ENCODE peak calls at places on chromosomes 6 and 20, in five cellular contexts. One of them, this sample, is unnamed. For H3K27me3, the result is how much of the 10 kb centered on the place peaks cover.

GRCh38 chr6:41071501-41071922 is 644 bp downstream of the OARD1 start:
- DNase-seq in HL-60: no peak
- DNase-seq in PC-9: no peak
- DNase-seq in naive thymus-derived CD4-positive, alpha-beta T cell: no peak
- DNase-seq in SJCRH30: no peak
- DNase-seq in this sample: no peak

GRCh38 chr6:113397229-113397628 is 459.9 kb upstream of the MARCKS start:
- DNase-seq in HL-60: no peak
- DNase-seq in SJCRH30: no peak
- DNase-seq in naive thymus-derived CD4-positive, alpha-beta T cell: no peak
- DNase-seq in PC-9: no peak
- DNase-seq in this sample: no peak

GRCh38 chr6:23454090-23454998 is 671.7 kb upstream of the NRSN1 start:
- DNase-seq in SJCRH30: peak
- DNase-seq in HL-60: no peak
- DNase-seq in PC-9: no peak
- DNase-seq in naive thymus-derived CD4-positive, alpha-beta T cell: no peak
- DNase-seq in this sample: no peak

GRCh38 chr6:159044899-159045727 is at the start of gene TAGAP:
- DNase-seq in PC-9: peak
- DNase-seq in HL-60: peak
- DNase-seq in naive thymus-derived CD4-positive, alpha-beta T cell: peak
- DNase-seq in SJCRH30: peak
- DNase-seq in this sample: no peak

GRCh38 chr6:166725571-166725970 is 98.5 kb upstream of the RPS6KA2 start:
- DNase-seq in SJCRH30: no peak
- DNase-seq in HL-60: no peak
- DNase-seq in naive thymus-derived CD4-positive, alpha-beta T cell: no peak
- DNase-seq in PC-9: no peak
- DNase-seq in this sample: no peak

GRCh38 chr6:154865291-154865690 is 129.8 kb upstream of the TIAM2 start:
- DNase-seq in PC-9: no peak
- DNase-seq in naive thymus-derived CD4-positive, alpha-beta T cell: no peak
- DNase-seq in SJCRH30: no peak
- DNase-seq in HL-60: no peak
- DNase-seq in this sample: no peak

GRCh38 chr20:21433329-21433890 is 36.1 kb upstream of the NKX2-4 start:
- DNase-seq in HL-60: no peak
- DNase-seq in naive thymus-derived CD4-positive, alpha-beta T cell: no peak
- DNase-seq in SJCRH30: no peak
- DNase-seq in PC-9: no peak
- DNase-seq in this sample: no peak

GRCh38 chr6:10341605-10342004 is 73.3 kb downstream of the TFAP2A start:
- DNase-seq in PC-9: no peak
- DNase-seq in HL-60: no peak
- DNase-seq in SJCRH30: peak
- DNase-seq in naive thymus-derived CD4-positive, alpha-beta T cell: no peak
- DNase-seq in this sample: no peak

GRCh38 chr6:24057030-24057429 is 69.0 kb upstream of the NRSN1 start:
- DNase-seq in HL-60: no peak
- DNase-seq in SJCRH30: no peak
- DNase-seq in naive thymus-derived CD4-positive, alpha-beta T cell: no peak
- DNase-seq in PC-9: no peak
- DNase-seq in this sample: no peak

GRCh38 chr6:162343902-162344226 is 383.7 kb downstream of the PRKN start:
- DNase-seq in SJCRH30: no peak
- DNase-seq in HL-60: no peak
- DNase-seq in naive thymus-derived CD4-positive, alpha-beta T cell: no peak
- DNase-seq in PC-9: no peak
- DNase-seq in this sample: no peak

GRCh38 chr6:111564482-111564945 is 41.2 kb downstream of the TRAF3IP2 start:
- DNase-seq in SJCRH30: peak
- DNase-seq in naive thymus-derived CD4-positive, alpha-beta T cell: no peak
- DNase-seq in PC-9: peak
- DNase-seq in HL-60: no peak
- DNase-seq in this sample: no peak

GRCh38 chr6:968791-969190 is 275.9 kb upstream of the EXOC2 start:
- DNase-seq in HL-60: no peak
- DNase-seq in naive thymus-derived CD4-positive, alpha-beta T cell: no peak
- DNase-seq in PC-9: no peak
- DNase-seq in SJCRH30: no peak
- DNase-seq in this sample: no peak

GRCh38 chr20:62409935-62410741 is 3.1 kb upstream of the CABLES2 start:
- DNase-seq in PC-9: peak
- DNase-seq in naive thymus-derived CD4-positive, alpha-beta T cell: no peak
- DNase-seq in SJCRH30: peak
- DNase-seq in HL-60: no peak
- DNase-seq in this sample: no peak

GRCh38 chr6:113182370-113183141 is 674.6 kb upstream of the MARCKS start:
- DNase-seq in SJCRH30: peak
- DNase-seq in naive thymus-derived CD4-positive, alpha-beta T cell: no peak
- DNase-seq in PC-9: no peak
- DNase-seq in HL-60: no peak
- DNase-seq in this sample: no peak

GRCh38 chr6:75855047-75855446 is 106.0 kb downstream of the MYO6 start:
- DNase-seq in HL-60: no peak
- DNase-seq in PC-9: no peak
- DNase-seq in naive thymus-derived CD4-positive, alpha-beta T cell: no peak
- DNase-seq in SJCRH30: peak
- DNase-seq in this sample: peak

GRCh38 chr20:38554986-38555385 is 26.0 kb upstream of the ADIG start:
- DNase-seq in HL-60: no peak
- DNase-seq in naive thymus-derived CD4-positive, alpha-beta T cell: no peak
- DNase-seq in PC-9: no peak
- DNase-seq in SJCRH30: no peak
- DNase-seq in this sample: no peak

GRCh38 chr6:4970739-4971395 is 33.0 kb downstream of the RPP40 start:
- DNase-seq in PC-9: no peak
- DNase-seq in SJCRH30: no peak
- DNase-seq in HL-60: no peak
- DNase-seq in naive thymus-derived CD4-positive, alpha-beta T cell: no peak
- DNase-seq in this sample: no peak

GRCh38 chr20:59820204-59821041 is 113.0 kb downstream of the SYCP2 start:
- DNase-seq in SJCRH30: peak
- DNase-seq in naive thymus-derived CD4-positive, alpha-beta T cell: no peak
- DNase-seq in HL-60: no peak
- DNase-seq in PC-9: no peak
- DNase-seq in this sample: no peak

GRCh38 chr6:118678866-118679265 is 27.5 kb upstream of the CEP85L start:
- DNase-seq in naive thymus-derived CD4-positive, alpha-beta T cell: no peak
- DNase-seq in PC-9: no peak
- DNase-seq in HL-60: no peak
- DNase-seq in SJCRH30: no peak
- DNase-seq in this sample: no peak

GRCh38 chr20:51014797-51015722 is 7.8 kb downstream of the KCNG1 start:
- DNase-seq in HL-60: no peak
- DNase-seq in PC-9: peak
- DNase-seq in naive thymus-derived CD4-positive, alpha-beta T cell: no peak
- DNase-seq in SJCRH30: peak
- DNase-seq in this sample: no peak

GRCh38 chr20:62425281-62426058 is 1.9 kb downstream of the RBBP8NL start:
- DNase-seq in SJCRH30: no peak
- DNase-seq in PC-9: no peak
- DNase-seq in naive thymus-derived CD4-positive, alpha-beta T cell: no peak
- DNase-seq in HL-60: no peak
- DNase-seq in this sample: no peak

GRCh38 chr20:51884561-51884960 is 82.2 kb upstream of the SALL4 start:
- DNase-seq in PC-9: no peak
- DNase-seq in naive thymus-derived CD4-positive, alpha-beta T cell: no peak
- DNase-seq in HL-60: no peak
- DNase-seq in SJCRH30: no peak
- DNase-seq in this sample: no peak

GRCh38 chr6:144171406-144171805 is 21.1 kb downstream of the STX11 start:
- DNase-seq in HL-60: no peak
- DNase-seq in SJCRH30: no peak
- DNase-seq in PC-9: no peak
- DNase-seq in naive thymus-derived CD4-positive, alpha-beta T cell: no peak
- DNase-seq in this sample: no peak

GRCh38 chr6:3208096-3208774 is 19.2 kb downstream of the TUBB2B start:
- DNase-seq in PC-9: no peak
- DNase-seq in SJCRH30: peak
- DNase-seq in naive thymus-derived CD4-positive, alpha-beta T cell: no peak
- DNase-seq in HL-60: no peak
- DNase-seq in this sample: no peak

DNA sequence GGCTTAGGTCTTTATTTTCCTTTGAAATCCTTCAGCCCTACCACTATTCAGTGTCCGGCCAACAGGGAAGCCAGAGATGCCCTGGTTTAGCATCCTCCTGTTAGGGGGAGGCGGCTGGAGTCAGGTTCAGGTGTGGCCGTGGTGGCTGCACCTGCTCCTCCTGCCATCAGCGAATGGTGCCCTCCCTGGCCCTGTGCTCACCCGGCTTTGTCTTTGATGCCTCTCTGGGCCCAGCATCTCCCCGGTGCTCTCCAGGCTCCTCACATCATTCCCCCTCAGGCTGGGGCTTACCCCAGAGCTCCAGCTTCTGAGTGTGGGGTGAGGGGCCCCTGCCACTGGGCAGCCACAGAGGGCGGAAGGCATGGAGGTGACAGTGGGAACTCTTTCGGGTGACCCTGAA is 97.3 kb downstream of the DACT2 start:
- DNase-seq in HL-60: no peak
- DNase-seq in SJCRH30: no peak
- DNase-seq in naive thymus-derived CD4-positive, alpha-beta T cell: no peak
- DNase-seq in PC-9: no peak
- DNase-seq in this sample: no peak
- H3K27me3 ChIP-seq in HL-60: under half
- H3K27me3 ChIP-seq in SJCRH30: under half
- H3K27me3 ChIP-seq in naive thymus-derived CD4-positive, alpha-beta T cell: under half
- H3K27me3 ChIP-seq in PC-9: half or more
- H3K27me3 ChIP-seq in this sample: under half

DNA sequence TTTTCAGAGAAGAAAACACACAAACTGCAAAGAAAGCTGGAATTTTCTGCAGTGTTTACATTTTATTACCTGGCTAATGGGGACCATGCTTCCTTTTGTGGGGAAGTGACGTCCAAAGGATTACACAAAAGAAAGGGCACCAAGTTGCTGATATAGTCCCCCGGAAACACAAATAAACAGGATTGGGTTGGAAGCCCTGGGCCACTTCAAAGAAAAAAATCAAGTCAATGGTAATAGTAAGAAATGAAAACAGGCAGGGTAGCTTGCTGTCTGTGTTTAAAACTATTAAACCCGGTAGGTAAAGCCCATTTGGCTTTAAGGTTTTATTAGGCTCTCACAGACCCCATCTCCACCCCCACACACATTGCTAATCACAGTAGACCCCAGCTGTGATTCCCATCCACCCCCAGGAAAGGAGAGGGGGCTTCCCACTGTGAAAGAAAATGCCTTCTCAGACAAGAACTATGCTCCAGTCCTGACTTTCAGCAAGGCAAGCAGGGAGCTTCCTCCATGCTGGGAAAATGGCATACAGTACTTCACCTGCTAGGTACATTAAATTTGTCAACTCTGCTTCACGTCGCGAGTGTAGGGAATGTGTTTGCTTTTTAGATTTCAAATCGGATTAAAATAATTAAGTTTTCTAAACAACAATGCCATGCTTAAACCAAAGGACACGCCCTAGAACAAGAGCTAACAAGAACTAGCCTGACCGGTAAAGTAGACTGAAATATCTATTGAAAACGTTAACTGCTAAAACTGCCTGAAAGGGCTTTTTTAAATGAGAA is 1.1 kb downstream of the PERP start:
- DNase-seq in HL-60: no peak
- DNase-seq in SJCRH30: peak
- DNase-seq in naive thymus-derived CD4-positive, alpha-beta T cell: no peak
- DNase-seq in PC-9: no peak
- DNase-seq in this sample: no peak
- H3K4me3 ChIP-seq in HL-60: no peak
- H3K4me3 ChIP-seq in SJCRH30: peak
- H3K4me3 ChIP-seq in naive thymus-derived CD4-positive, alpha-beta T cell: peak
- H3K4me3 ChIP-seq in PC-9: peak
- H3K4me3 ChIP-seq in this sample: peak

DNA sequence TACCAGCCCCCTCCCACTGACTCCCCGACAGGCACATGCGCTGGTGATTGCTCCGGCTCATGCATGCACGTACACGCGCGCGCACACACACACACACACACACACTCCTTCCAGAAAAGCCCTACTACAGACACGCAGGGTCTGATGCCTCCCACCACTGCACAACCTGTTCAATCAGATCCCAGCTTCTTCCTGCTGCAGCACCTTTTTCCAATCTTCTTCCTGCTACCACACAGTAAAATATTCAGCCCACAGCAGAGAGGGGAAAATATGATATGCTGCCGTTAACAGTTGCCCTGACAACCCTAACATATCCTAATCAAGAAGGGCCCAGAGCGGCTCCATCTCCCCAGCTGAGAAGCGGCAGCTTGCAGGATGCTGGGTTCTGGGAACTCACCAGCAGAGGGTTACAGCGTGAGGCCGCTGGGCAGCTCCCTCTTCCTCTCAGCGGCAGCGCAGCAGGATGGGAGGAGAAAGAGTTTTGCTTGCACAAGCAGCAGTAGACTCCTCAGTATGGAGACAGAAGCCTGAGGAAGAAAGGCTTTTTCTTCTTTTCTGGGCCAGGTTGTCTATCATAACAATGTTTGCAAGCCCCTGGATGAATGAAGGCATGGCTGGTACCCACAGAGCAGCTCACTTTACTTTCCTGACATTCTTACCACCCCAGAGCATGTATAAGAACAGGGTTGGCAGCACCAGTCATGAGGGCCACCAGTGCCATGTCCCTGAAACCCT is 23.9 kb downstream of the MAP7 start:
- DNase-seq in SJCRH30: no peak
- DNase-seq in naive thymus-derived CD4-positive, alpha-beta T cell: no peak
- DNase-seq in PC-9: no peak
- DNase-seq in HL-60: no peak
- DNase-seq in this sample: no peak
- H3K27ac ChIP-seq in SJCRH30: no peak
- H3K27ac ChIP-seq in naive thymus-derived CD4-positive, alpha-beta T cell: no peak
- H3K27ac ChIP-seq in PC-9: no peak
- H3K27ac ChIP-seq in HL-60: no peak
- H3K27ac ChIP-seq in this sample: no peak

GRCh38 chr6:33273129-33273923 is 1.5 kb downstream of the RPS18 start:
- DNase-seq in PC-9: no peak
- DNase-seq in SJCRH30: no peak
- DNase-seq in HL-60: no peak
- DNase-seq in naive thymus-derived CD4-positive, alpha-beta T cell: no peak
- DNase-seq in this sample: no peak

GRCh38 chr6:33272358-33273128 is 668 bp downstream of the RPS18 start:
- DNase-seq in SJCRH30: no peak
- DNase-seq in HL-60: no peak
- DNase-seq in PC-9: no peak
- DNase-seq in naive thymus-derived CD4-positive, alpha-beta T cell: no peak
- DNase-seq in this sample: no peak

GRCh38 chr6:33271098-33271607 is 523 bp downstream of the VPS52 start:
- DNase-seq in SJCRH30: no peak
- DNase-seq in PC-9: no peak
- DNase-seq in naive thymus-derived CD4-positive, alpha-beta T cell: no peak
- DNase-seq in HL-60: no peak
- DNase-seq in this sample: no peak

GRCh38 chr6:33273924-33274902 is 2.3 kb downstream of the RPS18 start:
- DNase-seq in PC-9: no peak
- DNase-seq in naive thymus-derived CD4-positive, alpha-beta T cell: no peak
- DNase-seq in SJCRH30: no peak
- DNase-seq in HL-60: no peak
- DNase-seq in this sample: no peak

GRCh38 chr6:33271608-33272357 is at the start of the genes RPS18 and VPS52:
- DNase-seq in PC-9: peak
- DNase-seq in HL-60: peak
- DNase-seq in naive thymus-derived CD4-positive, alpha-beta T cell: peak
- DNase-seq in SJCRH30: peak
- DNase-seq in this sample: peak
- H3K27me3 ChIP-seq in PC-9: under half
- H3K27me3 ChIP-seq in HL-60: under half
- H3K27me3 ChIP-seq in naive thymus-derived CD4-positive, alpha-beta T cell: under half
- H3K27me3 ChIP-seq in SJCRH30: under half
- H3K27me3 ChIP-seq in this sample: under half